ENCODE peak calls at places on chromosomes 12 and 14, in five cellular contexts. C, N, U, K and W are unnamed samples.

GRCh38 chr14:79418649-79419415 is 792.5 kb downstream of the DIO2 start:
- DNase-seq in C (no peak), N (no peak), U (no peak), K (no peak), W (no peak)

GRCh38 chr14:72715910-72716268 is 178.0 kb downstream of the DPF3 start:
- DNase-seq in C (no peak), N (no peak), U (no peak), K (no peak), W (no peak)

GRCh38 chr12:123075092-123075491 is 75.8 kb downstream of the PITPNM2 start:
- DNase-seq in C (no peak), N (no peak), U (peak; percentile 32), K (no peak), W (no peak)

GRCh38 chr12:92735131-92735721 is 32.4 kb downstream of the PLEKHG7 start:
- DNase-seq in C (no peak), N (peak; percentile 97), U (no peak), K (no peak), W (no peak)

GRCh38 chr14:33967138-33967537 is 16.3 kb upstream of the EGLN3 start:
- DNase-seq in C (no peak), N (no peak), U (no peak), K (no peak), W (no peak)

GRCh38 chr12:2825133-2825532 is 9.7 kb downstream of the NRIP2 start:
- DNase-seq in C (no peak), N (no peak), U (no peak), K (no peak), W (no peak)

GRCh38 chr12:5522358-5523335 is 90.7 kb downstream of the NTF3 start:
- DNase-seq in C (no peak), N (no peak), U (no peak), K (no peak), W (no peak)

GRCh38 chr12:117061555-117062079 is 37.6 kb downstream of the TESC start:
- DNase-seq in C (no peak), N (no peak), U (no peak), K (no peak), W (no peak)

GRCh38 chr14:97218713-97219355 is 421.7 kb downstream of the VRK1 start:
- DNase-seq in C (no peak), N (peak; percentile 1), U (no peak), K (peak; percentile 28), W (peak; percentile 43)

GRCh38 chr14:31228533-31228932 is 20.9 kb upstream of the HECTD1 start:
- DNase-seq in C (no peak), N (no peak), U (no peak), K (no peak), W (no peak)

GRCh38 chr12:6852651-6853354 is 853 bp downstream of the USP5 start:
- DNase-seq in C (no peak), N (peak; percentile 79), U (no peak), K (no peak), W (no peak)

GRCh38 chr12:40145896-40146295 is 40.0 kb upstream of the SLC2A13 start:
- DNase-seq in C (no peak), N (no peak), U (no peak), K (no peak), W (no peak)

GRCh38 chr12:88306471-88307069 is 164.5 kb downstream of the TMTC3 start:
- DNase-seq in C (no peak), N (no peak), U (no peak), K (no peak), W (no peak)

GRCh38 chr14:89267163-89267562 is 149.9 kb downstream of the FOXN3 start:
- DNase-seq in C (no peak), N (no peak), U (no peak), K (no peak), W (no peak)

GRCh38 chr12:11186837-11187236 is at the start of gene TAS2R42:
- DNase-seq in C (no peak), N (no peak), U (no peak), K (no peak), W (no peak)

GRCh38 chr14:97977711-97978261 is 1180.6 kb downstream of the VRK1 start:
- DNase-seq in C (no peak), N (peak; percentile 29), U (peak; percentile 13), K (no peak), W (no peak)

GRCh38 chr12:126493366-126494108 is 1428.3 kb downstream of the AACS start:
- DNase-seq in C (no peak), N (peak; percentile 41), U (no peak), K (no peak), W (no peak)

GRCh38 chr12:16674885-16675284 is 68.9 kb upstream of the LMO3 start:
- DNase-seq in C (no peak), N (no peak), U (no peak), K (no peak), W (no peak)

GRCh38 chr12:44159211-44159610 is 323.3 kb downstream of the TMEM117 start:
- DNase-seq in C (no peak), N (no peak), U (no peak), K (no peak), W (no peak)

GRCh38 chr12:4794503-4794902 is 74.3 kb downstream of the GALNT8 start:
- DNase-seq in C (no peak), N (no peak), U (no peak), K (no peak), W (no peak)

GRCh38 chr14:104096751-104097700 is 11.5 kb downstream of the ASPG start:
- DNase-seq in C (no peak), N (no peak), U (no peak), K (no peak), W (no peak)

GRCh38 chr14:105315211-105315721 is 718 bp downstream of the PACS2 start:
- DNase-seq in C (peak; percentile 48), N (no peak), U (no peak), K (peak; percentile 38), W (no peak)

GRCh38 chr12:6950944-6951540 is at the start of gene PTPN6:
- DNase-seq in C (peak; percentile 73), N (no peak), U (no peak), K (no peak), W (no peak)

GRCh38 chr12:118625050-118625675 is 248.8 kb downstream of the SUDS3 start:
- DNase-seq in C (no peak), N (no peak), U (no peak), K (no peak), W (no peak)

GRCh38 chr12:112304411-112304810 is 77.8 kb downstream of the HECTD4 start:
- DNase-seq in C (no peak), N (no peak), U (no peak), K (no peak), W (no peak)

GRCh38 chr14:74349757-74350156 is 1.5 kb downstream of the VRTN start:
- DNase-seq in C (no peak), N (no peak), U (no peak), K (no peak), W (no peak)

GRCh38 chr14:81551471-81551870 is 17.8 kb upstream of the SEL1L start:
- DNase-seq in C (no peak), N (no peak), U (no peak), K (no peak), W (no peak)

GRCh38 chr12:127306604-127307215 is 960.3 kb upstream of the TMEM132C start:
- DNase-seq in C (no peak), N (peak; percentile 9), U (no peak), K (no peak), W (no peak)

GRCh38 chr14:99511421-99512109 is 30.4 kb downstream of the CCNK start:
- DNase-seq in C (no peak), N (peak; percentile 44), U (no peak), K (peak; percentile 2), W (no peak)

GRCh38 chr12:110765144-110765543 is 22.5 kb upstream of the PPP1CC start:
- DNase-seq in C (no peak), N (no peak), U (no peak), K (no peak), W (no peak)

GRCh38 chr14:24840204-24840893 is 206.4 kb upstream of the GZMB start:
- DNase-seq in C (no peak), N (no peak), U (no peak), K (no peak), W (no peak)

GRCh38 chr12:15558915-15559528 is 230.2 kb downstream of the EPS8 start:
- DNase-seq in C (no peak), N (peak; percentile 28), U (no peak), K (no peak), W (no peak)

GRCh38 chr12:124087251-124088141 is 114.5 kb downstream of the ZNF664 start:
- DNase-seq in C (no peak), N (no peak), U (no peak), K (no peak), W (no peak)

GRCh38 chr12:113187588-113187987 is 2.1 kb downstream of the RITA1 start:
- DNase-seq in C (no peak), N (no peak), U (no peak), K (no peak), W (no peak)

GRCh38 chr12:18479266-18479665 is 217.9 kb downstream of the PIK3C2G start:
- DNase-seq in C (no peak), N (no peak), U (no peak), K (no peak), W (no peak)

GRCh38 chr14:101588990-101589389 is 27.7 kb downstream of the DIO3 start:
- DNase-seq in C (no peak), N (no peak), U (no peak), K (no peak), W (no peak)

GRCh38 chr12:78559441-78559840 is 305.1 kb upstream of the SYT1 start:
- DNase-seq in C (no peak), N (peak; percentile 23), U (no peak), K (no peak), W (no peak)

GRCh38 chr14:94101748-94102147 is 8.8 kb upstream of the IFI27 start:
- DNase-seq in C (no peak), N (no peak), U (no peak), K (no peak), W (no peak)

GRCh38 chr12:48814313-48815280 is 3.7 kb upstream of the CACNB3 start:
- DNase-seq in C (peak; percentile 82), N (peak; percentile 75), U (peak; percentile 88), K (peak; percentile 87), W (peak; percentile 80)